ENCODE peak calls at places on chromosome 22, in six cellular contexts. J, F, S, L, C and E are unnamed samples. For H3K4me1 and H3K36me3, the result is how much of the 10 kb centered on the place peaks cover.

GRCh38 chr22:24952837-24953293 is 349 bp downstream of the KIAA1671 start:
- DNase-seq in C (peak), S (peak), F (no peak), L (peak), J (peak), E (no peak)

GRCh38 chr22:27801197-27801615 is 350 bp downstream of the MN1 start:
- DNase-seq in J (peak), L (no peak), C (peak), F (no peak), S (peak), E (no peak)

GRCh38 chr22:17781319-17782031 is 7.2 kb upstream of the BID start:
- DNase-seq in J (no peak), S (peak), F (peak), C (no peak), L (no peak), E (peak)

GRCh38 chr22:17266261-17266971 is 47.2 kb upstream of the ADA2 start:
- DNase-seq in S (no peak), F (peak), L (no peak), J (no peak), C (peak), E (no peak)

GRCh38 chr22:26568207-26568706 is 21.7 kb downstream of the TPST2 start:
- DNase-seq in L (no peak), J (no peak), S (peak), F (no peak), C (peak), E (no peak)

GRCh38 chr22:38097557-38098409 is 12.7 kb downstream of the BAIAP2L2 start:
- DNase-seq in C (peak), F (no peak), J (no peak), L (no peak), S (peak), E (no peak)

GRCh38 chr22:27295605-27296004 is 506.0 kb downstream of the MN1 start:
- DNase-seq in L (no peak), F (no peak), S (no peak), C (no peak), J (no peak), E (no peak)

GRCh38 chr22:43897751-43898261 is 6.0 kb upstream of the PNPLA5 start:
- DNase-seq in J (no peak), S (peak), F (no peak), C (no peak), L (no peak), E (no peak)

GRCh38 chr22:36578619-36579018 is 49.7 kb upstream of the EIF3D start:
- DNase-seq in F (no peak), C (no peak), S (no peak), L (no peak), J (no peak), E (no peak)

GRCh38 chr22:50545522-50546325 is at the start of gene KLHDC7B:
- DNase-seq in L (no peak), S (peak), F (peak), C (peak), J (no peak), E (no peak)

GRCh38 chr22:30238661-30239420 is 7.7 kb downstream of the LIF start:
- DNase-seq in C (peak), F (no peak), L (peak), J (peak), S (peak), E (no peak)

GRCh38 chr22:49632199-49633009 is 195.3 kb downstream of the BRD1 start:
- DNase-seq in J (peak), C (peak), S (peak), F (no peak), L (peak), E (no peak)

GRCh38 chr22:23221351-23221804 is 41.1 kb downstream of the BCR start:
- DNase-seq in L (no peak), S (no peak), C (no peak), J (no peak), F (no peak), E (no peak)
- H3K4me1 ChIP-seq in L (half or more), S (under half), C (under half), J (half or more), F (half or more), E (half or more)

DNA sequence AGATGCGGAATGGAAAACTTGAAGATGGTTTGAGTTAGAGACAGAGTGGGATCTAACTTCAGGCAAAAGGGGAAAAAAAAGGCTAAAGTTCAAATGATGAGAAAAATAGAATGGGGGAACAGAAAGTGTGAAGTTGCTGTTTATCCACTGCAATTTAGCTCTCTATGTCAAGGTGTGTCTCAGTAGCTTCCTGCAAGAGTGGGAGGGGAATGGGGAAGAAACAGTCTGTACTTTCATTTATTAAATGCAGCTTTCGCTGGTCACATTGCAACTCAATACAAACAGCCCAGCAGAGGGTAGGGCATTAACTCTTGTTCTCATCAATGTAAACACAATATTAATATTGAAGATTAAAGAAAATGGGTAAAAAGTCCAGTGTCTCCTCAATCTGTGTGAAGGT is 214.7 kb upstream of the SYN3 start:
- DNase-seq in C (no peak), F (no peak), S (no peak), L (no peak), J (no peak), E (no peak)
- H3K4me3 ChIP-seq in C (no peak), F (no peak), S (no peak), L (no peak), J (no peak), E (no peak)

GRCh38 chr22:41595703-41596102 is 6.1 kb upstream of the PMM1 start:
- DNase-seq in C (no peak), F (no peak), J (no peak), S (no peak), L (no peak), E (no peak)

GRCh38 chr22:41598891-41599635 is 9.4 kb upstream of the PMM1 start:
- DNase-seq in C (no peak), J (no peak), F (no peak), L (no peak), S (no peak), E (no peak)

GRCh38 chr22:41596776-41597634 is 7.4 kb upstream of the PMM1 start:
- DNase-seq in J (peak), S (peak), L (peak), F (peak), C (peak), E (no peak)

GRCh38 chr22:41598081-41598480 is 8.4 kb upstream of the PMM1 start:
- DNase-seq in F (no peak), S (peak), C (no peak), J (no peak), L (no peak), E (no peak)

GRCh38 chr22:41597635-41597953 is 8.0 kb upstream of the PMM1 start:
- DNase-seq in C (no peak), J (no peak), S (no peak), F (no peak), L (no peak), E (no peak)
- H3K36me3 ChIP-seq in C (under half), J (under half), S (under half), F (under half), L (under half), E (under half)

DNA sequence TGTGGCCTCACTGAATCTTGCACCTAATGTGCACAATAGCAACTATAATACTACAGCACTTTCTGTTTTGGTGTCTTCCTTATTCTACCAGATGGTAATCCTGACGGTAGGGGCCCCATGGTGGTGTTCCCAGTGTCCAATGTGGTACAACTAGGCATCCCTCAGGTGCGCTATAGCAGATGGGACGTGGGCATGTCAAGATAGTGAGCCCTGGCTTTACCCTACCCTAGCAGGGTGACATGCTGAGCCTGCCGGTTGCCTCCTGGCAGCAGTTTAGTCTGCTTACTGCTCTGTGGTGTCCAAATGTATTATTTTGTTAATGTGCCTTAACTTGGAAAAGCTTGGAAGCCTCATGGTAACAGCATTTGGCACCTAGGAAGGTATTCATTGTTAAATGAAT is 19.2 kb downstream of the ACO2 start:
- DNase-seq in F (no peak), L (no peak), J (no peak), C (no peak), S (no peak), E (no peak)
- H3K4me1 ChIP-seq in F (under half), L (under half), J (half or more), C (under half), S (under half), E (under half)

DNA sequence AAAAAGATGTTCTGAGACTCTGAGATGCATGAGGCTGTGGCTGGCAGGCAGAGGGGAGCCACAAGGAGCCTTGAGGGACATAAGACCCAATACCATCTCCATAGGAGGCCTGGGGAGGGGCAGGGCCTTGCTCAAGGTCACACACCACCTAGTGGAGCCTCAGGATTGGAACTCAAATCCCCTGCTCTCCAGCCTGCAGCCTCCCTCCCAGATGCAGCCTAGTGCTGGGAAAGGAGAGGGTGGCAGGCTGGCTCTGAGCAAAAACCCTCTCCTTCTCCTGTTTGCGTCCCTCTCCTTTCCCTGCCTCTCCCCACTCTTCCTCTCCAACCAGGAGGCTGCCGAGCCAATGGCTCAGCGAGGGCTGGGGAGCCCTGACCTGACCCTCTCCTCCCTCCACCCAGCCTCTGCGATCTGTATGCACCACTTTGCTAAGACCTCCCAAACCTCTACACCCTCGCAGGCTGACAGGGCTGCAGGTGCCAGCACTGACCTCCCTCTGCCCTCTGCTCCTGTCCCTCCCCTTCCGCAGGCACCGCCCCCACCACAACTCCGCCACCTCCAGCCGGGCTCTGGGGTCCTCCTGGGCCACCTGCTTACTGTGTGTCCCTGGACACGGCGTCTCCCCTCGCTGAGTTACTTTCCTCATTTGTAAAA is 14.7 kb downstream of the IGLL1 start:
- DNase-seq in S (no peak), J (peak), F (peak), L (no peak), C (peak), E (no peak)
- H3K4me3 ChIP-seq in S (no peak), J (peak), F (peak), L (no peak), C (no peak), E (peak)

GRCh38 chr22:47112994-47113879 is 350.8 kb downstream of the TBC1D22A start:
- DNase-seq in L (no peak), C (no peak), F (no peak), J (no peak), S (no peak), E (no peak)
- H3K36me3 ChIP-seq in L (under half), C (under half), F (under half), J (under half), S (under half), E (under half)